ENCODE peak calls at places on chromosomes 12 and 14, in ten cellular contexts. T is left ventricle myocardium inferior, H is WERI-Rb-1, Z is left lung, X is neuronal stem cell, F is thoracic aorta, D is iPS DF 6.9, A is adrenal gland, S is breast epithelium, M is spleen. L is an unnamed sample.

GRCh38 chr14:55133416-55133815 is 4.4 kb downstream of the LGALS3 start:
- DNase-seq in T (no peak), H (no peak), Z (no peak), X (no peak), F (no peak), D (no peak), A (peak; percentile 65), S (no peak), M (no peak), L (no peak)

GRCh38 chr12:55074771-55075170 is 51.4 kb upstream of the OR9K2 start:
- DNase-seq in T (no peak), H (no peak), Z (no peak), X (no peak), F (no peak), D (no peak), A (no peak), S (no peak), M (no peak), L (no peak)

GRCh38 chr14:52220924-52221802 is 46.3 kb upstream of the PTGDR start:
- DNase-seq in T (no peak), H (no peak), Z (no peak), X (no peak), F (no peak), D (no peak), A (no peak), S (no peak), M (no peak), L (no peak)

GRCh38 chr14:79543966-79544365 is 667.3 kb downstream of the DIO2 start:
- DNase-seq in T (no peak), H (peak; percentile 22), Z (no peak), X (no peak), F (no peak), D (peak; percentile 25), A (no peak), S (no peak), M (no peak), L (no peak)

GRCh38 chr14:91323671-91324605 is 79.4 kb upstream of the GPR68 start:
- DNase-seq in T (peak; percentile 86), H (peak; percentile 80), Z (peak; percentile 97), X (peak; percentile 73), F (peak; percentile 51), D (peak; percentile 39), A (peak; percentile 84), S (peak; percentile 73), M (peak; percentile 97), L (peak; percentile 71)

GRCh38 chr12:71846322-71846940 is 6.9 kb downstream of the TBC1D15 start:
- DNase-seq in T (no peak), H (no peak), Z (no peak), X (no peak), F (no peak), D (no peak), A (no peak), S (no peak), M (no peak), L (no peak)

GRCh38 chr12:51246254-51246853 is 7.7 kb downstream of the DAZAP2 start:
- DNase-seq in T (no peak), H (peak; percentile 24), Z (no peak), X (no peak), F (no peak), D (no peak), A (no peak), S (no peak), M (no peak), L (no peak)

GRCh38 chr14:31479026-31479425 is 8.8 kb downstream of the GPR33 start:
- DNase-seq in T (no peak), H (no peak), Z (no peak), X (no peak), F (no peak), D (no peak), A (no peak), S (no peak), M (no peak), L (no peak)

GRCh38 chr12:10600988-10601387 is 12.4 kb downstream of the MAGOHB start:
- DNase-seq in T (no peak), H (no peak), Z (no peak), X (no peak), F (no peak), D (no peak), A (no peak), S (no peak), M (no peak), L (no peak)

GRCh38 chr12:69428351-69429048 is 41.7 kb upstream of the FRS2 start:
- DNase-seq in T (no peak), H (no peak), Z (no peak), X (no peak), F (no peak), D (no peak), A (no peak), S (no peak), M (no peak), L (no peak)

DNA sequence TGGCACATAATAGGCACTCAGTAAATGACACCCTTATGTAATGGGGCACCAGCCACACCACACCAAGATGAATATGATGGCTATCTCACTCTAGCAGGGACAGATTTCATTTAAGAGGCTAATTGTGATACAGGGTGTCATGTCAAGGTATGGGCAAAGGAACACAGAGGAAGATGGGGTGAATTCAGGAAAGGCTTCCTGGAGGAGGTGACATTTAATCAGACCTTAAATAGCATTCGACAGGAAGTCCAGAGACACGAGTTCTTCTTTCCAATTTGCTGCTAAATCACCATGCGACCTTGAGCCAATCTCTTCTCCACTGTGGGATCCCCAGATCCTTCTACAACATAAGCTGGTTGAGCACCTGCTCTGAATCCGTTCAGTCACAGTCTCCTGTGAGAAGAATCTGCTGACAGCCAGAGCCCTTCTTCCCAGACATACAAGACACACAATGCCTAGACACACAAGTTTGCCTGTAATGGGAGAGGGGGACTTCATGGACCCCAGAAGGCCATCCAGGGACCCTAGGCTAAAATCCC is 1.5 kb upstream of the DTX1 start:
- DNase-seq in T (no peak), H (no peak), Z (no peak), X (no peak), F (no peak), D (no peak), A (no peak), S (no peak), M (no peak), L (no peak)
- H3K27me3 ChIP-seq in T (peaks cover 89% of the 10 kb centered on the region), H (no peaks in the 10 kb centered on the region), Z (peaks cover 29% of the 10 kb centered on the region), X (peaks cover 17% of the 10 kb centered on the region), F (no peaks in the 10 kb centered on the region), D (peaks cover 9% of the 10 kb centered on the region), A (peaks cover 9% of the 10 kb centered on the region), S (peaks cover 7% of the 10 kb centered on the region), M (peaks cover 7% of the 10 kb centered on the region), L (peaks cover 37% of the 10 kb centered on the region)

DNA sequence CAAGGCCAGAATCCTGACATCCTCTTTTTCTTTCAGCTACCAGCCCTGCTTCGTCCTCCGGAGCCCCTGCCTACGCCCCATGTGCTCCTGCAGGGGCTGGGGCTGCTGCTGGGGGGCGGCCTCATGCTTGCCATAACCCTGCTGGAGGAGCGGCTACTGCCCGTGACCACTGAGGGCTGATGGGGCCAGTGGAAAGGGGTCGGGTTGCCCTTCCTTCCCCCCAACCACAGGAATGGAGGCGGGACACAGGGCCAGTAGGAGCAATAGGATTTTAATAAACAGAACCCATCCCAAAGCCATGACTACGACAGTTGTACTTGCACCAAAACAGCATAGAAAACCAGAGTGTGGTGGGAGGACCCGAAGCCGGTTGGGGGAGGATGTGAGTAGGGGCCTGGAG is 7.7 kb downstream of the SLC39A5 start:
- DNase-seq in T (no peak), H (no peak), Z (peak; percentile 31), X (no peak), F (no peak), D (no peak), A (no peak), S (no peak), M (no peak), L (no peak)
- H3K36me3 ChIP-seq in T (peaks cover 34% of the 10 kb centered on the region), H (peaks cover 28% of the 10 kb centered on the region), Z (no peaks in the 10 kb centered on the region), X (peaks cover 64% of the 10 kb centered on the region), F (peaks cover 27% of the 10 kb centered on the region), D (peaks cover 9% of the 10 kb centered on the region), A (no peaks in the 10 kb centered on the region), S (no peaks in the 10 kb centered on the region), M (peaks cover 42% of the 10 kb centered on the region), L (peaks cover 35% of the 10 kb centered on the region)

DNA sequence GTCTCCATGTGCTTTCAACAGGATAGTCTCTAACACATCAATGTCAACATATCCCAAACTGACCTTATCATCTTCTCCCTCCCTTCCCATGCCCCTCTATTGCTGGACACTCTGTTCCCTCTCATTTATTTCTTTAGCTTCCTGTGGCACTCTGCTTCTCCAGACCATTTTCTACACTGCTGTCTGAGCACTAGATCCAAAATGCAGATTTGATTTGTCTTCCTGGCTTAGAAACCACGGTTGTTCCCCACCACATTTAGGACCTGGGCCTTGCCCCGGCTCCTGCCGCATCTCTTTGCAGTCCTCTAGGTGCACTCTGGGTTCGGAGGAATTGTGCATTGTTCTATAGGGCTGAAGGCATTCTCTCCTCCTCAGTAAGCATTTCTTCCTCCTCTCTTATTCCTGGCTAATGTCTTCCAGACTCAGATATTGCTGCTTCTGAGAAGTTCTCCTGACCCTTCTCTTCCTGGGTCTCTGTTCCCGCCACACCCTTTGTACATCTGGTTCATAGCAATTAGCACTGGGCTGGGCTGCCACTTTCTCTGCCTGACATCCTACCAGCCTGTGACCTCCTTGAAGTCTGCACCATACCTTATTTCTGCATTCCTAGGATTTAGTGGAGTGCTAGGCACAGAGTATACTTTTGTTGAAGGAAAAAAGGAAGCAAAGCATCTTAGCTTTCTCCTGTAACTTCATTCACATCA is 13.9 kb downstream of the ARG2 start:
- DNase-seq in T (no peak), H (no peak), Z (no peak), X (no peak), F (no peak), D (no peak), A (no peak), S (no peak), M (no peak), L (no peak)
- H3K27me3 ChIP-seq in T (no peaks in the 10 kb centered on the region), H (no peaks in the 10 kb centered on the region), Z (no peaks in the 10 kb centered on the region), X (no peaks in the 10 kb centered on the region), F (no peaks in the 10 kb centered on the region), D (no peaks in the 10 kb centered on the region), A (no peaks in the 10 kb centered on the region), S (no peaks in the 10 kb centered on the region), M (no peaks in the 10 kb centered on the region), L (no peaks in the 10 kb centered on the region)

GRCh38 chr14:102902523-102903247 is 19.8 kb upstream of the AMN start:
- DNase-seq in T (no peak), H (peak; percentile 74), Z (no peak), X (no peak), F (no peak), D (no peak), A (no peak), S (no peak), M (no peak), L (no peak)
- H3K36me3 ChIP-seq in T (peaks cover 39% of the 10 kb centered on the region), H (peaks cover 33% of the 10 kb centered on the region), Z (no peaks in the 10 kb centered on the region), X (peaks cover 59% of the 10 kb centered on the region), F (peaks cover 7% of the 10 kb centered on the region), D (peaks cover 9% of the 10 kb centered on the region), A (no peaks in the 10 kb centered on the region), S (no peaks in the 10 kb centered on the region), M (peaks cover 38% of the 10 kb centered on the region), L (no peaks in the 10 kb centered on the region)

GRCh38 chr14:22483863-22484593 is 105.0 kb downstream of the DAD1 start:
- DNase-seq in T (no peak), H (no peak), Z (no peak), X (no peak), F (no peak), D (no peak), A (no peak), S (no peak), M (no peak), L (no peak)
- H3K27me3 ChIP-seq in T (no peaks in the 10 kb centered on the region), H (no peaks in the 10 kb centered on the region), Z (no peaks in the 10 kb centered on the region), X (no peaks in the 10 kb centered on the region), F (no peaks in the 10 kb centered on the region), D (no peaks in the 10 kb centered on the region), A (no peaks in the 10 kb centered on the region), S (no peaks in the 10 kb centered on the region), M (no peaks in the 10 kb centered on the region), L (peaks cover 2% of the 10 kb centered on the region)

L was measured in gastrocnemius medialis.